ENCODE peak calls at places on chromosome 19, in nine cellular contexts. One of them, this sample, is unnamed.
A peak's percentile ranks its signal among the peaks of the same experiment; 100 is the strongest.

GRCh38 chr19:36420961-36421748 is 2.7 kb upstream of the ZFP82 start:
- DNase-seq in MV-4-11: no peak
- DNase-seq in stimulated activated CD4-positive, alpha-beta T cell treated with anti-CD3 and anti-CD28 coated beads, Interleukin-15, amount 100 ng/mL, for 1 hour: no peak
- DNase-seq in mesenteric fat pad: no peak
- DNase-seq in stomach: no peak
- DNase-seq in ELF-1: peak; percentile 69
- DNase-seq in dermis microvascular lymphatic vessel endothelial cell: peak; percentile 25
- DNase-seq in Peyer's patch: no peak
- DNase-seq in T-cell: no peak
- DNase-seq in this sample: no peak

GRCh38 chr19:15551183-15552004 is 43.1 kb downstream of the CYP4F22 start:
- DNase-seq in MV-4-11: no peak
- DNase-seq in stimulated activated CD4-positive, alpha-beta T cell treated with anti-CD3 and anti-CD28 coated beads, Interleukin-15, amount 100 ng/mL, for 1 hour: peak; percentile 53
- DNase-seq in mesenteric fat pad: no peak
- DNase-seq in stomach: peak; percentile 40
- DNase-seq in ELF-1: peak; percentile 52
- DNase-seq in dermis microvascular lymphatic vessel endothelial cell: no peak
- DNase-seq in Peyer's patch: peak; percentile 54
- DNase-seq in T-cell: peak; percentile 67
- DNase-seq in this sample: no peak

GRCh38 chr19:5484398-5485285 is 29.4 kb downstream of the ZNRF4 start:
- DNase-seq in MV-4-11: no peak
- DNase-seq in stimulated activated CD4-positive, alpha-beta T cell treated with anti-CD3 and anti-CD28 coated beads, Interleukin-15, amount 100 ng/mL, for 1 hour: no peak
- DNase-seq in mesenteric fat pad: no peak
- DNase-seq in stomach: peak; percentile 29
- DNase-seq in ELF-1: peak; percentile 59
- DNase-seq in dermis microvascular lymphatic vessel endothelial cell: no peak
- DNase-seq in Peyer's patch: no peak
- DNase-seq in T-cell: no peak
- DNase-seq in this sample: no peak

GRCh38 chr19:4120531-4120930 is 3.4 kb downstream of the MAP2K2 start:
- DNase-seq in MV-4-11: no peak
- DNase-seq in stimulated activated CD4-positive, alpha-beta T cell treated with anti-CD3 and anti-CD28 coated beads, Interleukin-15, amount 100 ng/mL, for 1 hour: no peak
- DNase-seq in mesenteric fat pad: no peak
- DNase-seq in stomach: no peak
- DNase-seq in ELF-1: no peak
- DNase-seq in dermis microvascular lymphatic vessel endothelial cell: no peak
- DNase-seq in Peyer's patch: no peak
- DNase-seq in T-cell: no peak
- DNase-seq in this sample: no peak

GRCh38 chr19:10952809-10953208 is 8.0 kb upstream of the SMARCA4 start:
- DNase-seq in MV-4-11: no peak
- DNase-seq in stimulated activated CD4-positive, alpha-beta T cell treated with anti-CD3 and anti-CD28 coated beads, Interleukin-15, amount 100 ng/mL, for 1 hour: no peak
- DNase-seq in mesenteric fat pad: no peak
- DNase-seq in stomach: peak; percentile 33
- DNase-seq in ELF-1: peak; percentile 63
- DNase-seq in dermis microvascular lymphatic vessel endothelial cell: no peak
- DNase-seq in Peyer's patch: peak; percentile 60
- DNase-seq in T-cell: no peak
- DNase-seq in this sample: no peak

GRCh38 chr19:55451522-55452380 is 8.7 kb upstream of the SHISA7 start:
- DNase-seq in MV-4-11: no peak
- DNase-seq in stimulated activated CD4-positive, alpha-beta T cell treated with anti-CD3 and anti-CD28 coated beads, Interleukin-15, amount 100 ng/mL, for 1 hour: no peak
- DNase-seq in mesenteric fat pad: no peak
- DNase-seq in stomach: no peak
- DNase-seq in ELF-1: no peak
- DNase-seq in dermis microvascular lymphatic vessel endothelial cell: no peak
- DNase-seq in Peyer's patch: no peak
- DNase-seq in T-cell: peak; percentile 23
- DNase-seq in this sample: no peak

GRCh38 chr19:46115396-46116109 is 8.9 kb downstream of the IGFL3 start:
- DNase-seq in MV-4-11: peak; percentile 82
- DNase-seq in stimulated activated CD4-positive, alpha-beta T cell treated with anti-CD3 and anti-CD28 coated beads, Interleukin-15, amount 100 ng/mL, for 1 hour: no peak
- DNase-seq in mesenteric fat pad: no peak
- DNase-seq in stomach: no peak
- DNase-seq in ELF-1: no peak
- DNase-seq in dermis microvascular lymphatic vessel endothelial cell: no peak
- DNase-seq in Peyer's patch: no peak
- DNase-seq in T-cell: no peak
- DNase-seq in this sample: peak; percentile 33

GRCh38 chr19:40141546-40141945 is 49.7 kb upstream of the MAP3K10 start:
- DNase-seq in MV-4-11: no peak
- DNase-seq in stimulated activated CD4-positive, alpha-beta T cell treated with anti-CD3 and anti-CD28 coated beads, Interleukin-15, amount 100 ng/mL, for 1 hour: no peak
- DNase-seq in mesenteric fat pad: no peak
- DNase-seq in stomach: no peak
- DNase-seq in ELF-1: no peak
- DNase-seq in dermis microvascular lymphatic vessel endothelial cell: no peak
- DNase-seq in Peyer's patch: no peak
- DNase-seq in T-cell: no peak
- DNase-seq in this sample: no peak

GRCh38 chr19:29963576-29963975 is 21.5 kb downstream of the URI1 start:
- DNase-seq in MV-4-11: no peak
- DNase-seq in stimulated activated CD4-positive, alpha-beta T cell treated with anti-CD3 and anti-CD28 coated beads, Interleukin-15, amount 100 ng/mL, for 1 hour: no peak
- DNase-seq in mesenteric fat pad: no peak
- DNase-seq in stomach: no peak
- DNase-seq in ELF-1: no peak
- DNase-seq in dermis microvascular lymphatic vessel endothelial cell: no peak
- DNase-seq in Peyer's patch: no peak
- DNase-seq in T-cell: no peak
- DNase-seq in this sample: no peak

GRCh38 chr19:42176649-42176989 is 40.9 kb downstream of the DEDD2 start:
- DNase-seq in MV-4-11: no peak
- DNase-seq in stimulated activated CD4-positive, alpha-beta T cell treated with anti-CD3 and anti-CD28 coated beads, Interleukin-15, amount 100 ng/mL, for 1 hour: no peak
- DNase-seq in mesenteric fat pad: no peak
- DNase-seq in stomach: peak; percentile 31
- DNase-seq in ELF-1: no peak
- DNase-seq in dermis microvascular lymphatic vessel endothelial cell: no peak
- DNase-seq in Peyer's patch: no peak
- DNase-seq in T-cell: no peak
- DNase-seq in this sample: peak; percentile 68

GRCh38 chr19:47227347-47228167 is 3.4 kb downstream of the BBC3 start:
- DNase-seq in MV-4-11: peak; percentile 92
- DNase-seq in stimulated activated CD4-positive, alpha-beta T cell treated with anti-CD3 and anti-CD28 coated beads, Interleukin-15, amount 100 ng/mL, for 1 hour: no peak
- DNase-seq in mesenteric fat pad: peak; percentile 96
- DNase-seq in stomach: peak; percentile 84
- DNase-seq in ELF-1: peak; percentile 100
- DNase-seq in dermis microvascular lymphatic vessel endothelial cell: no peak
- DNase-seq in Peyer's patch: peak; percentile 77
- DNase-seq in T-cell: peak; percentile 12
- DNase-seq in this sample: peak; percentile 98

GRCh38 chr19:11256189-11256588 is 6.1 kb downstream of the DOCK6 start:
- DNase-seq in MV-4-11: no peak
- DNase-seq in stimulated activated CD4-positive, alpha-beta T cell treated with anti-CD3 and anti-CD28 coated beads, Interleukin-15, amount 100 ng/mL, for 1 hour: no peak
- DNase-seq in mesenteric fat pad: no peak
- DNase-seq in stomach: no peak
- DNase-seq in ELF-1: no peak
- DNase-seq in dermis microvascular lymphatic vessel endothelial cell: no peak
- DNase-seq in Peyer's patch: no peak
- DNase-seq in T-cell: no peak
- DNase-seq in this sample: peak; percentile 44

GRCh38 chr19:56639217-56639616 is 3.7 kb upstream of the SMIM17 start:
- DNase-seq in MV-4-11: peak; percentile 31
- DNase-seq in stimulated activated CD4-positive, alpha-beta T cell treated with anti-CD3 and anti-CD28 coated beads, Interleukin-15, amount 100 ng/mL, for 1 hour: no peak
- DNase-seq in mesenteric fat pad: no peak
- DNase-seq in stomach: no peak
- DNase-seq in ELF-1: peak; percentile 7
- DNase-seq in dermis microvascular lymphatic vessel endothelial cell: no peak
- DNase-seq in Peyer's patch: no peak
- DNase-seq in T-cell: no peak
- DNase-seq in this sample: peak; percentile 74

This sample was measured in OCI-M1.